ENCODE peak calls at places on chromosomes 1 and 21, in nine cellular contexts. S is fibroblast of lung; R is WTC11; W is GM13976; E is stimulated activated CD4-positive, alpha-beta T cell treated with anti-CD3 and anti-CD28 coated beads, Interleukin-1b, Interleukin-23, amount 100 ng/mL, for 48 hours; B is CD8-positive, alpha-beta T cell; J is ACHN; O is T follicular helper cell; K is uterus. Y is an unnamed sample.

GRCh38 chr1:44010935-44011610 is 19.7 kb downstream of the CCDC24 start:
- DNase-seq in J (no peak), W (no peak), R (no peak), E (no peak), S (no peak), B (no peak), K (no peak), O (no peak), Y (no peak)

GRCh38 chr21:34877485-34878128 is 171.5 kb downstream of the RUNX1 start:
- DNase-seq in O (no peak), J (no peak), B (no peak), E (no peak), S (no peak), R (no peak), W (no peak), K (no peak), Y (no peak)

GRCh38 chr1:233327938-233328660 is 575 bp downstream of the MAP3K21 start:
- DNase-seq in J (peak; percentile 31), E (peak; percentile 24), W (peak; percentile 36), K (no peak), S (peak; percentile 12), O (peak; percentile 6), R (peak; percentile 57), B (peak; percentile 22), Y (peak; percentile 69)

GRCh38 chr1:178689769-178690168 is 35.3 kb upstream of the RALGPS2 start:
- DNase-seq in E (no peak), J (no peak), O (no peak), R (no peak), K (no peak), S (no peak), B (no peak), W (no peak), Y (no peak)

GRCh38 chr1:245260116-245260882 is 105.5 kb downstream of the KIF26B start:
- DNase-seq in R (no peak), B (no peak), S (peak; percentile 10), K (no peak), E (no peak), O (no peak), W (no peak), J (peak; percentile 96), Y (peak; percentile 91)

GRCh38 chr1:222946436-222946835 is 131.6 kb downstream of the DISP1 start:
- DNase-seq in S (no peak), B (no peak), W (no peak), E (no peak), O (no peak), R (no peak), K (no peak), J (no peak), Y (no peak)

GRCh38 chr1:111576547-111576946 is 43.0 kb upstream of the RAP1A start:
- DNase-seq in B (no peak), S (no peak), J (no peak), W (no peak), O (no peak), R (no peak), E (no peak), K (no peak), Y (no peak)

GRCh38 chr1:245285168-245285567 is 130.4 kb downstream of the KIF26B start:
- DNase-seq in S (no peak), R (no peak), J (no peak), O (no peak), E (no peak), B (no peak), W (no peak), K (no peak), Y (no peak)

GRCh38 chr21:41578083-41578482 is 70.1 kb upstream of the TMPRSS2 start:
- DNase-seq in E (no peak), S (no peak), O (no peak), W (no peak), K (no peak), J (no peak), B (no peak), R (no peak), Y (no peak)

GRCh38 chr1:95438213-95438948 is 204.4 kb downstream of the RWDD3 start:
- DNase-seq in J (no peak), W (no peak), O (no peak), S (no peak), B (no peak), K (no peak), E (no peak), R (no peak), Y (no peak)